ENCODE peak calls at places on chromosomes 6 and 20, in six cellular contexts. A is GM12891; C is C1 segment of cervical spinal cord; E is activated CD8-positive, alpha-beta memory T cell treated with anti-CD3 and anti-CD28 coated beads, Interleukin-2, amount 50 U/mL, for 4 hours; H is stimulated activated CD4-positive, alpha-beta T cell treated with anti-CD3 and anti-CD28 coated beads, Interleukin-4, amount 100 ng/mL, for 24 hours; B is suprapubic skin. X is an unnamed sample.

GRCh38 chr6:683742-684440 is 9.0 kb downstream of the EXOC2 start:
- DNase-seq in A (no peak), C (no peak), E (no peak), H (no peak), B (no peak), X (no peak)

GRCh38 chr6:29465279-29465678 is 8.3 kb downstream of the OR2H1 start:
- DNase-seq in A (no peak), C (no peak), E (no peak), H (no peak), B (no peak), X (no peak)

GRCh38 chr6:108667984-108668383 is 107.3 kb downstream of the FOXO3 start:
- DNase-seq in A (no peak), C (no peak), E (no peak), H (no peak), B (no peak), X (no peak)

GRCh38 chr6:29953001-29953436 is 10.7 kb downstream of the HLA-A start:
- DNase-seq in A (no peak), C (no peak), E (no peak), H (no peak), B (no peak), X (no peak)

GRCh38 chr6:36109092-36109491 is 21.2 kb upstream of the MAPK13 start:
- DNase-seq in A (no peak), C (no peak), E (no peak), H (no peak), B (no peak), X (peak)

GRCh38 chr6:123594776-123595175 is 42.0 kb downstream of the TRDN start:
- DNase-seq in A (no peak), C (no peak), E (no peak), H (no peak), B (no peak), X (no peak)

GRCh38 chr6:1678966-1679690 is 69.4 kb downstream of the FOXC1 start:
- DNase-seq in A (no peak), C (no peak), E (no peak), H (no peak), B (no peak), X (no peak)

GRCh38 chr6:41159415-41160082 is 3.4 kb downstream of the TREM2 start:
- DNase-seq in A (no peak), C (no peak), E (no peak), H (no peak), B (no peak), X (no peak)

GRCh38 chr6:137870744-137871247 is 3.7 kb downstream of the TNFAIP3 start:
- DNase-seq in A (no peak), C (no peak), E (no peak), H (peak), B (no peak), X (peak)

GRCh38 chr6:80282913-80283554 is 176.6 kb downstream of the BCKDHB start:
- DNase-seq in A (no peak), C (no peak), E (no peak), H (no peak), B (no peak), X (no peak)

GRCh38 chr6:16671302-16672289 is 89.7 kb downstream of the ATXN1 start:
- DNase-seq in A (no peak), C (no peak), E (no peak), H (no peak), B (no peak), X (no peak)

GRCh38 chr6:18352842-18353241 is 34.3 kb upstream of the RNF144B start:
- DNase-seq in A (no peak), C (no peak), E (no peak), H (no peak), B (no peak), X (no peak)

GRCh38 chr6:113172531-113172966 is 684.6 kb upstream of the MARCKS start:
- DNase-seq in A (no peak), C (peak), E (no peak), H (no peak), B (no peak), X (no peak)

GRCh38 chr6:35341557-35341956 is 801 bp upstream of the PPARD start:
- DNase-seq in A (no peak), C (no peak), E (no peak), H (no peak), B (no peak), X (no peak)

GRCh38 chr20:53828673-53829085 is 235.0 kb upstream of the ZNF217 start:
- DNase-seq in A (no peak), C (no peak), E (no peak), H (no peak), B (no peak), X (no peak)